ENCODE peak calls at places on chromosomes 2 and 18, in seven cellular contexts. F, W, E, Y, S, B and G are unnamed samples.

GRCh38 chr2:37570773-37571570 is 100.5 kb downstream of the CDC42EP3 start:
- DNase-seq in F (no peak), W (no peak), E (no peak), Y (peak; percentile 93), S (peak; percentile 86), B (peak; percentile 95), G (no peak)

GRCh38 chr2:65375723-65376122 is 56.7 kb downstream of the SPRED2 start:
- DNase-seq in F (no peak), W (no peak), E (no peak), Y (no peak), S (no peak), B (no peak), G (no peak)

GRCh38 chr2:120596191-120596781 is 139.4 kb upstream of the GLI2 start:
- DNase-seq in F (no peak), W (no peak), E (no peak), Y (no peak), S (no peak), B (no peak), G (no peak)

GRCh38 chr2:190553254-190553653 is 18.7 kb upstream of the NEMP2 start:
- DNase-seq in F (no peak), W (no peak), E (no peak), Y (no peak), S (no peak), B (no peak), G (no peak)

GRCh38 chr2:70898363-70899240 is 37.1 kb upstream of the ATP6V1B1 start:
- DNase-seq in F (no peak), W (no peak), E (no peak), Y (no peak), S (no peak), B (no peak), G (peak; percentile 67)

GRCh38 chr18:33051397-33051796 is 278.6 kb upstream of the KLHL14 start:
- DNase-seq in F (no peak), W (no peak), E (no peak), Y (no peak), S (no peak), B (peak; percentile 70), G (no peak)

GRCh38 chr2:1728821-1729220 is 15.5 kb downstream of the PXDN start:
- DNase-seq in F (no peak), W (no peak), E (peak; percentile 65), Y (peak; percentile 62), S (peak; percentile 24), B (peak; percentile 77), G (peak; percentile 74)

GRCh38 chr2:223050900-223051299 is 1.1 kb upstream of the KCNE4 start:
- DNase-seq in F (no peak), W (no peak), E (no peak), Y (peak; percentile 66), S (no peak), B (peak; percentile 67), G (no peak)

GRCh38 chr18:73987247-73987980 is 160.2 kb downstream of the FBXO15 start:
- DNase-seq in F (no peak), W (no peak), E (no peak), Y (no peak), S (no peak), B (no peak), G (no peak)

GRCh38 chr2:128409326-128410034 is 90.8 kb upstream of the HS6ST1 start:
- DNase-seq in F (no peak), W (no peak), E (no peak), Y (no peak), S (no peak), B (no peak), G (no peak)
- H2BK5ac ChIP-seq in F (no peak overlapping the region), W (no peak overlapping the region), E (no peak overlapping the region), Y (peak overlapping the region; percentile 50), S (no peak overlapping the region), B (no peak overlapping the region), G (no peak overlapping the region)

DNA sequence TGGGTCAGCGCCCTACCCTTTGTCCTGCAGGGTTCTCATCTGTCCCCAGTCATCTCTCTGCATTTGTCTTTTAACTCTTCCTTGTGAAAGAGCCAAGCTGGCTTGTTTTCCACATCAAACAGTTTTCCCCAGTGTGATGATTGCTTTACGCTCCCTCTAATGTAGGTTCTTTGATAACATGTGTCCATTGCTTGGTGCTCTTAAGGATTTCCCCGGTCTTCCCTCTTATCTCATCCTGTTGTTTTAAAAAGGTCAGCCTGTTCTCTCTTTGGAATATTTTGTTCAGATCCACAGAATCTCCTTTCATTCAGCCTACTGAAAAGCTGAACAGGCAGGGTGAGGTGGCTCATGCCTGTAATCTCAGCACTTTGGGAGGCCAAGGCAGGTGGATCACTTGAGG is 792.1 kb upstream of the RAB6C start:
- DNase-seq in F (no peak), W (no peak), E (peak; percentile 27), Y (no peak), S (no peak), B (no peak), G (no peak)
- H3K23ac ChIP-seq in F (no peak overlapping the region), W (no peak overlapping the region), E (no peak overlapping the region), Y (no peak overlapping the region), S (no peak overlapping the region), B (no peak overlapping the region), G (no peak overlapping the region)

GRCh38 chr18:26839609-26840008 is 25.9 kb downstream of the AQP4 start:
- DNase-seq in F (no peak), W (no peak), E (no peak), Y (no peak), S (no peak), B (no peak), G (no peak)

GRCh38 chr18:26840965-26841364 is 24.5 kb downstream of the AQP4 start:
- DNase-seq in F (no peak), W (no peak), E (peak; percentile 44), Y (no peak), S (no peak), B (no peak), G (no peak)

DNA sequence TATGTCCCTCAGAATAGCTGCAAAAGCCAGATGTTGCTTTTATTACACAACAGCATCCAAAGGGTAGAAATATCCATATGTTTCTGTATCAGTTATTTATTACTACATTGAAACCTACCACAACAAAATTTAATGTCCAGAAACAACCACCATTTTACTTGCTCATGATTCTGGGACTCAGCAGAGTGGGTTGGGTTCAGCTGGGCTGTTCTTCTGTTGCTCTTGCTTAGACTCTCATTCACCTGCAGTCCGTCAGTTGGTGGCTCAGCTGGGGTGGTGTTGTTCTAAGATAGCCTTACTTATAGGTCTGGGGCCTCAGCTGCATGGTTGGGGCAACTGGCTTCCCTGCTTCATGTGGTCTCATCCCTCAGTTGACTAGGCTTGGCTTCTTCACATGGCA is 21.7 kb downstream of the AQP4 start:
- DNase-seq in F (no peak), W (no peak), E (no peak), Y (no peak), S (no peak), B (no peak), G (no peak)
- H3K27me3 ChIP-seq in F (no peaks in the 10 kb centered on the region), W (no peaks in the 10 kb centered on the region), E (no peaks in the 10 kb centered on the region), Y (no peaks in the 10 kb centered on the region), S (no peaks in the 10 kb centered on the region), B (no peaks in the 10 kb centered on the region), G (no peaks in the 10 kb centered on the region)

DNA sequence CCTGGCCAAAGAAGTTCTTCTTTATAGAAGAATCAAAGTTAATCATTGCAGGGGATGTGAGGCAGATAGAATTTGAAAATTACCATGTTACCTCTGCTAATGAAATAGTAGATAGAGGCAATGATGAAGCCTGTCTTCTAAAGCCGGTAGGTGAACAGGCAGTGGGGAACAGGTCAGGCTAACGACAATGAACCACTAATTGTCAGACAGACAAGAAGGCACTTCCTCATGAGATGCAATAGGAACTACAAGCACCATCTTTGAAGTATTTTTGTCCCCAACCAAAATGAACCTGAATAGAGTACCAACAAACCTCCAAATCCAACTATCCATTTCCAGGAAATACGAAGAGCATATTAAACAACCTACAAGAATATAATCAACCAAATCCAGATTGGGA is 41.6 kb upstream of the RAB31 start:
- DNase-seq in F (no peak), W (no peak), E (no peak), Y (no peak), S (no peak), B (no peak), G (no peak)
- H2BK5ac ChIP-seq in F (no peak overlapping the region), W (no peak overlapping the region), E (no peak overlapping the region), Y (no peak overlapping the region), S (no peak overlapping the region), B (no peak overlapping the region), G (no peak overlapping the region)

GRCh38 chr2:208509586-208509985 is 103.0 kb downstream of the PTH2R start:
- DNase-seq in F (no peak), W (no peak), E (no peak), Y (no peak), S (no peak), B (no peak), G (no peak)
- H3K23ac ChIP-seq in F (no peak overlapping the region), W (no peak overlapping the region), E (no peak overlapping the region), Y (no peak overlapping the region), S (no peak overlapping the region), B (no peak overlapping the region), G (no peak overlapping the region)

GRCh38 chr2:122799391-122799790 is 1043.9 kb downstream of the TSN start:
- DNase-seq in F (no peak), W (no peak), E (no peak), Y (no peak), S (no peak), B (no peak), G (no peak)

GRCh38 chr2:122805346-122805745 is 1049.9 kb downstream of the TSN start:
- DNase-seq in F (no peak), W (no peak), E (no peak), Y (no peak), S (no peak), B (no peak), G (no peak)

GRCh38 chr2:122808286-122808969 is 1053.0 kb downstream of the TSN start:
- DNase-seq in F (no peak), W (no peak), E (no peak), Y (no peak), S (no peak), B (no peak), G (no peak)

DNA sequence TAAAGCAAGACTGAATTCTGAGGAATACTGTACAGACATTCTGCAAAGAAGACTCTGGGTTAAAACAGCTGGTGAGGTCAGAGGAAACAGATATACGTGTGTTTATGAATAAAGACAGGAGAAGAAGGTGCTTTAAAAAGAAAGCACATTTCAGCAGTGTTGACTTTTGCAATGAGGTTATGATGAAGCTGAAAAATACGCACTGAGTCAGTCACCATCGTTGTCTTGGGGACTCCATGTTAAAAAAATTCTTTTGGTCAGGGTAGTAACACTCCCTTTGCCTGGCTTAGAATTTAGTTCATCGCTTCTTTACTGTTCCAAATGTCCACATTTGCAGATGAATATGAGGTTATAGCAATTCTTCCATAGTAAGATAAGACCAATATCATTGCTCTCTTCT is 1049.0 kb downstream of the TSN start:
- DNase-seq in F (no peak), W (no peak), E (no peak), Y (no peak), S (no peak), B (no peak), G (no peak)
- H3K27me3 ChIP-seq in F (no peaks in the 10 kb centered on the region), W (no peaks in the 10 kb centered on the region), E (no peaks in the 10 kb centered on the region), Y (no peaks in the 10 kb centered on the region), S (no peaks in the 10 kb centered on the region), B (no peaks in the 10 kb centered on the region), G (no peaks in the 10 kb centered on the region)

DNA sequence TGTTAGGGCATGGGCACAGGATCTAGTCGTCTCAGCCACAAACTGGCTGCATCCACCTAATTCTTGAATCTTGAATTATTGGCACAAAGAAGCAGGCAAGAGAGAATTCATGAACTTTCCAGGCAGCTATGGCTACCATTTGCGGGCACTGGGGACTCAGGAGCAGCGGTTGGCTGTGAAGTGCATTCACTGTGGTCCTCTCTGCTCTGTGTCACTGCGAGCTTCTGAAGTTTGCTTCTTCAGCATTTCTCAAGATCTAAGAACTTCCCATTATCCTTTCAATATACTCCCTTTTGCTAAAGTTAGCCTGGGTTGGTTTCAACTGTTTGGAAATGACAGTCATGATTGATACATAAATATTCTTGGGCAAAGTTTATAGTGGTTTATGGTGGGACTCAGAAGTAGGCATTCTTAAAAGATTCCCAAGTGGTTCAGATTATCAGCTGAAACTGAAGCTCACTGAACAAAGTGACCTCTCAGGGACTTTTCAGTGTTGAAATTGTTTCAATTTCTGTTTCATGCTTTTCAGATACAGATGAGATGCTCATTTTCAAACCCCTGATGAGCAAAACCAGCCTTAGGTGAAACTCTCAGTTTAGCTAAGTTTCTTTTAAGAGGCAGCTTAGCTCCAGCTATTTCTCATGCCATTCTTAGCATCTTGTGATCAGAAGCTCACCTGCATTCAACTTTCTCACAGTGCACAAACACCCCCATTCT is 1258.3 kb upstream of the GYPC start:
- DNase-seq in F (no peak), W (no peak), E (no peak), Y (no peak), S (no peak), B (no peak), G (no peak)
- H2BK5ac ChIP-seq in F (no peak overlapping the region), W (no peak overlapping the region), E (no peak overlapping the region), Y (no peak overlapping the region), S (no peak overlapping the region), B (no peak overlapping the region), G (no peak overlapping the region)